ENCODE peak calls at places on chromosomes 3 and 15, in nine cellular contexts. P is SK-N-SH; N is thoracic aorta; T is BE2C; L is SJSA1; A is psoas muscle; E is IMR-90; C is CD4-positive, alpha-beta T cell; R is AG04450. F is an unnamed sample. For H3K27me3, the result is how much of the 10 kb centered on the place peaks cover.

GRCh38 chr3:135499426-135499825 is 466.1 kb upstream of the PPP2R3A start:
- DNase-seq in P (no peak), N (no peak), T (no peak), L (no peak), A (no peak), E (no peak), C (no peak), R (no peak), F (no peak)

GRCh38 chr3:64209866-64210609 is 15.2 kb downstream of the PRICKLE2 start:
- DNase-seq in P (peak), N (peak), T (peak), L (no peak), A (peak), E (no peak), C (no peak), R (no peak), F (no peak)

GRCh38 chr3:66797916-66798560 is 200.1 kb upstream of the KBTBD8 start:
- DNase-seq in P (no peak), N (no peak), T (no peak), L (no peak), A (peak), E (peak), C (no peak), R (peak), F (peak)

GRCh38 chr3:4716731-4717362 is 223.7 kb downstream of the ITPR1 start:
- DNase-seq in P (no peak), N (no peak), T (no peak), L (no peak), A (no peak), E (peak), C (no peak), R (no peak), F (no peak)

GRCh38 chr3:13051581-13051980 is 21.6 kb downstream of the IQSEC1 start:
- DNase-seq in P (no peak), N (no peak), T (no peak), L (no peak), A (no peak), E (no peak), C (no peak), R (no peak), F (no peak)

GRCh38 chr3:126932188-126932931 is 50.6 kb upstream of the PLXNA1 start:
- DNase-seq in P (no peak), N (no peak), T (no peak), L (peak), A (no peak), E (peak), C (no peak), R (no peak), F (no peak)

GRCh38 chr15:43276563-43277200 is 10.0 kb upstream of the TGM5 start:
- DNase-seq in P (no peak), N (no peak), T (no peak), L (no peak), A (no peak), E (no peak), C (no peak), R (no peak), F (no peak)

GRCh38 chr15:81182746-81183402 is 13.8 kb upstream of the IL16 start:
- DNase-seq in P (no peak), N (no peak), T (no peak), L (no peak), A (no peak), E (no peak), C (no peak), R (no peak), F (peak)

GRCh38 chr15:48796930-48797329 is 13.9 kb downstream of the CEP152 start:
- DNase-seq in P (no peak), N (no peak), T (no peak), L (no peak), A (no peak), E (peak), C (no peak), R (peak), F (no peak)

GRCh38 chr3:32321095-32321835 is 70.4 kb upstream of the CMTM7 start:
- DNase-seq in P (no peak), N (no peak), T (no peak), L (no peak), A (no peak), E (no peak), C (no peak), R (no peak), F (peak)

GRCh38 chr3:117531078-117531477 is 821.5 kb downstream of the TUSC7 start:
- DNase-seq in P (peak), N (no peak), T (no peak), L (no peak), A (no peak), E (no peak), C (no peak), R (no peak), F (no peak)

GRCh38 chr15:89104172-89104564 is 15.9 kb downstream of the ABHD2 start:
- DNase-seq in P (no peak), N (no peak), T (no peak), L (no peak), A (peak), E (peak), C (no peak), R (no peak), F (no peak)

GRCh38 chr3:79724206-79724605 is 43.6 kb downstream of the ROBO1 start:
- DNase-seq in P (no peak), N (no peak), T (peak), L (no peak), A (no peak), E (no peak), C (no peak), R (no peak), F (peak)

GRCh38 chr15:34753236-34753894 is 1.4 kb downstream of the GJD2 start:
- DNase-seq in P (no peak), N (no peak), T (no peak), L (peak), A (no peak), E (peak), C (no peak), R (peak), F (peak)

GRCh38 chr3:138184994-138185393 is 2.1 kb upstream of the ARMC8 start:
- DNase-seq in P (no peak), N (no peak), T (no peak), L (no peak), A (no peak), E (peak), C (no peak), R (no peak), F (no peak)

GRCh38 chr3:126159476-126159875 is 20.9 kb downstream of the ALDH1L1 start:
- DNase-seq in P (no peak), N (no peak), T (no peak), L (no peak), A (peak), E (no peak), C (no peak), R (no peak), F (no peak)

GRCh38 chr15:55710286-55710685 is 32.7 kb downstream of the PRTG start:
- DNase-seq in P (no peak), N (no peak), T (no peak), L (no peak), A (no peak), E (no peak), C (no peak), R (no peak), F (no peak)

GRCh38 chr3:13019243-13019701 is 54.0 kb downstream of the IQSEC1 start:
- DNase-seq in P (peak), N (no peak), T (no peak), L (no peak), A (peak), E (peak), C (no peak), R (peak), F (peak)

GRCh38 chr3:126111566-126112475 is 27.9 kb upstream of the SLC41A3 start:
- DNase-seq in P (no peak), N (no peak), T (no peak), L (peak), A (no peak), E (no peak), C (no peak), R (no peak), F (peak)

GRCh38 chr3:21562225-21562624 is 188.8 kb downstream of the ZNF385D start:
- DNase-seq in P (no peak), N (no peak), T (no peak), L (no peak), A (no peak), E (no peak), C (no peak), R (no peak), F (no peak)

GRCh38 chr3:171770689-171771620 is 39.3 kb downstream of the PLD1 start:
- DNase-seq in P (no peak), N (no peak), T (peak), L (no peak), A (no peak), E (peak), C (no peak), R (peak), F (peak)

GRCh38 chr3:41137686-41138111 is 61.6 kb upstream of the CTNNB1 start:
- DNase-seq in P (no peak), N (no peak), T (no peak), L (no peak), A (no peak), E (no peak), C (no peak), R (no peak), F (no peak)

GRCh38 chr15:32933241-32933640 is 215.4 kb downstream of the GREM1 start:
- DNase-seq in P (no peak), N (no peak), T (no peak), L (no peak), A (no peak), E (no peak), C (no peak), R (no peak), F (no peak)

GRCh38 chr15:92606126-92606835 is 49.3 kb downstream of the FAM174B start:
- DNase-seq in P (no peak), N (no peak), T (no peak), L (no peak), A (no peak), E (no peak), C (no peak), R (no peak), F (no peak)

GRCh38 chr15:69735126-69735525 is 282.5 kb downstream of the RPLP1 start:
- DNase-seq in P (peak), N (no peak), T (peak), L (peak), A (no peak), E (no peak), C (no peak), R (no peak), F (peak)
- H3K27me3 ChIP-seq in P (under half), N (under half), T (under half), L (under half), A (under half), E (half or more), C (under half), R (under half), F (under half)

DNA sequence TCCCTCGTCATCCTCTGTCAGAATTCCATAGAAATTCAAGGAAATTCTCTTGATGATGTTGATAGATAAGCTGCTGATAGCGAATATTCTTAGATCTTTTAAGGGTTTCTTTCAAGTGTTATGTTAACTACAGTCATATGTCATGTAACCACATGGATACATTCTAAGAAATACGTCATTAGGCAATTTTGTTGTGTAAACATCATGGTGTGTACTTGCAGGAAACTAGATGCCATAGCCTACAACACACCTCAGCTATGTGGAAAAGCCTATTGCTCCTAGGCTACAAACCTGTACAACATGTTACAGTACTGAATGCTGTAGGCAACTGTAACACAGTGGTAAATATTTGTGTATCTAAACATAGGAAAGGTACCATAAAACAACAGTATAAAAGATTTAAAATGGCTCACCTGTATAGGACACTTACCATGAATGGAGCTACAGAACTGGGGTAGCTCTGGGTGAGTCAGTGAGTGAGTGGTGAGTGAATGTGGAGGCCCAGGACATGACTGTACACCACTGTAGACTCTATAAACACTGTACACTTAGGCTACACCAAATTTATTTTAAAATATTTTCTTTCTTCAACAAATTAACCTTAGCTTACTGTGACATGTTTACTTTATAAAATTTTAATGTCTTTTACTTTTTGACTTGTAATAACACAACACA is 34.6 kb downstream of the GLDN start:
- DNase-seq in P (no peak), N (no peak), T (no peak), L (peak), A (no peak), E (peak), C (no peak), R (peak), F (no peak)
- H3K27me3 ChIP-seq in P (under half), N (under half), T (under half), L (under half), A (under half), E (under half), C (under half), R (under half), F (under half)

DNA sequence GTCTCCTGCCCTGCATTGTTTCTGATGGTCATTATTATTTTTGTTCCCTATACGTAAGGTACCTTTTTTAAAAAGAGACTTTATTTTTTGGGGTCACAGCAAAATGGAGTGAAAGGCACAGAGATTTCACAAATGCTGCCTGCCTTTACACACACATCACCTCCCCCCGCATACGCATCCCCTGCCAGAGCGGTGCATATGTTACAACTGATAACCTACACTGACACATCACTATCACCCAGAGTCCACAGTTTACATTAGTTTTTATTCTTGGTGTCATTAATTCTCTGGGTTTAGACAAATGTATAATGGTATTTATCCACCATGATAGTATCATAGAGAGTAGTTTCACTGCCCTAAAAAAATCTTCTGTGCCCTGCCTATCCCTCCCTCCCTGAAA is 43.6 kb upstream of the KLF13 start:
- DNase-seq in P (no peak), N (no peak), T (no peak), L (no peak), A (no peak), E (no peak), C (no peak), R (no peak), F (no peak)
- H3K27me3 ChIP-seq in P (under half), N (under half), T (under half), L (under half), A (under half), E (under half), C (under half), R (under half), F (under half)

DNA sequence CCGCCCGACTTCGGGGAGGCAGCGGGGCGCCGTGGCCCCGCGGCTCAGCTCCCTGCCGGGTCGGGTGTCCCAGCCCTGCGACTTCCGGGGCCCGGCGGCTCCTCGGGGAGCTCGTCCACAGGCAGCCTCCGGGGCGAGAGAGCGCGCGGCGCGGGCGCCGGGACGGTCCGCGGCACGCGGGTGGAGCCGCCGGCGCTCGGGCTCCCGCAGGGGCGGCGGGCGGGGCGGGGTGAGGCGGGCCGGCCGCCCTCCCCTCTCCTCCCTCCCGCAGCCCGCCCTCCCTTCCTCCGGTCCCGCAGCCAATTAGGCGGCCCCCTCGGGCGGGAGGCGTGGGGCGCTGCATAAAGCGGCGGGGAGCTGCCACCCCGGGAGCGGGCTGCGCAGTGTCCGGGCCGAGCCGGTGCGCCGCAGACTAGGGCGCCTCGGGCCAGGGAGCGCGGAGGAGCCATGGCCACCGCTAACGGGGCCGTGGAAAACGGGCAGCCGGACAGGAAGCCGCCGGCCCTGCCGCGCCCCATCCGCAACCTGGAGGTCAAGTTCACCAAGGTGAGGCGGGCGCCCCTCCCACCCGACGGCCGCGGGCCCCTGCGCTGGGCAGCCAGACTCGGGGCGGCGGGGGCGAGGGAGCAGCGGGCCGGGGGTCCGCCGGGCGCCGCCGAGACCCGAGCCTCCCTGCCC is at the start of gene ALDH1A3:
- DNase-seq in P (peak), N (no peak), T (peak), L (no peak), A (peak), E (peak), C (no peak), R (peak), F (peak)
- H3K27me3 ChIP-seq in P (under half), N (under half), T (under half), L (half or more), A (under half), E (half or more), C (half or more), R (under half), F (under half)

GRCh38 chr15:69586721-69587120 is 134.1 kb downstream of the RPLP1 start:
- DNase-seq in P (no peak), N (no peak), T (no peak), L (no peak), A (no peak), E (no peak), C (no peak), R (no peak), F (no peak)
- H3K27me3 ChIP-seq in P (under half), N (under half), T (under half), L (under half), A (under half), E (under half), C (under half), R (under half), F (under half)

DNA sequence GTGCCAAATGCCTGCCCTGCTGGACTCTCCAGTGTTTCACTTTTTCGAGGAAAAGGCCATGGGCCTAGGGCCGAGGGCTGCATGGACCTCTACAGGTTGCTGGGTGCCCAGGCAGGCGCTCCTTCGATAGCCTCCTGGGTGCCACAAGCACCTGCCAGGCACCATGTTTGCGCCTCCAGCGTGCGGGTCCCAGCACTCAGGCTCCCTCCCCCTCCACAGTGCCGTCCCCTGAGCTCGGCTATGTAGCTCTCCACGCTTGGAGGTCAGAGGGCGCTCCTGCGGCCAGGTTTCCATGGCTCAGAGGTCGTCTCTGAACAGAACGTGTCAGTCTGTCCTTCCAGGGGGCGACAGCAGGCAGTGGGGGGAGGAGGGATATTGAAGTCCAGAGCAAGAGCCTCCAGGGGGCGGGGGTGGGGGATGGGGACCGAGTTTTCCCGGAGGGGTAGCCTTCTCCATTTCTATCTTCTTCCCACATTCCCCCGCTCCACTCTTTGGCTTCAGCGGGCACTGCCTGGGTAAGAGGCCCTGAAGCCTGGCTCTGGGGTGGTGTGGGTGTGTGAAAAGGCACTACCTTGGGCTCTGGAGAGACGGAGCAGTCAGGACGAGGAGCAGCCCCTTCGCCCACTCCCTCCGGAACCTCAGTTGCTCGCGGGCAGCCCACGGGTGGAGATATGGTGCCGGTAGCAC is 3.6 kb downstream of the ONECUT1 start:
- DNase-seq in P (no peak), N (no peak), T (no peak), L (no peak), A (no peak), E (no peak), C (no peak), R (no peak), F (peak)
- H3K27me3 ChIP-seq in P (half or more), N (half or more), T (half or more), L (half or more), A (under half), E (half or more), C (half or more), R (half or more), F (half or more)

F was measured in H7.